ENCODE peak calls at places on chromosome 12, in four cellular contexts. One of them, this sample, is unnamed. For H3K79me2, the result is how much of the 10 kb centered on the place peaks cover.

GRCh38 chr12:65607271-65607880 is 216.9 kb upstream of the HMGA2 start:
- DNase-seq in GM23338: peak
- DNase-seq in GM23248: no peak
- DNase-seq in PC-3: peak
- DNase-seq in this sample: no peak

GRCh38 chr12:127175361-127175760 is 1091.6 kb upstream of the TMEM132C start:
- DNase-seq in GM23338: no peak
- DNase-seq in PC-3: no peak
- DNase-seq in GM23248: peak
- DNase-seq in this sample: no peak

GRCh38 chr12:218728-219590 is 5.0 kb upstream of the SLC6A12 start:
- DNase-seq in PC-3: no peak
- DNase-seq in GM23338: no peak
- DNase-seq in GM23248: no peak
- DNase-seq in this sample: no peak

GRCh38 chr12:126742326-126742725 is 1524.6 kb upstream of the TMEM132C start:
- DNase-seq in PC-3: no peak
- DNase-seq in GM23338: no peak
- DNase-seq in GM23248: no peak
- DNase-seq in this sample: no peak

GRCh38 chr12:93743999-93744689 is 67.0 kb downstream of the CRADD start:
- DNase-seq in PC-3: no peak
- DNase-seq in GM23248: no peak
- DNase-seq in GM23338: no peak
- DNase-seq in this sample: no peak

GRCh38 chr12:104370989-104371870 is 67.7 kb downstream of the EID3 start:
- DNase-seq in GM23248: peak
- DNase-seq in GM23338: peak
- DNase-seq in PC-3: peak
- DNase-seq in this sample: peak

GRCh38 chr12:28050606-28051005 is 78.1 kb upstream of the PTHLH start:
- DNase-seq in GM23248: peak
- DNase-seq in PC-3: peak
- DNase-seq in GM23338: no peak
- DNase-seq in this sample: no peak

GRCh38 chr12:6215932-6216494 is 15.8 kb downstream of the CD9 start:
- DNase-seq in PC-3: peak
- DNase-seq in GM23338: peak
- DNase-seq in GM23248: peak
- DNase-seq in this sample: no peak

GRCh38 chr12:3622021-3622731 is 130.7 kb downstream of the CRACR2A start:
- DNase-seq in PC-3: no peak
- DNase-seq in GM23248: peak
- DNase-seq in GM23338: no peak
- DNase-seq in this sample: no peak

GRCh38 chr12:60981473-60981872 is 1278.7 kb upstream of the USP15 start:
- DNase-seq in PC-3: no peak
- DNase-seq in GM23248: no peak
- DNase-seq in GM23338: peak
- DNase-seq in this sample: peak

GRCh38 chr12:96211989-96212388 is 17.8 kb downstream of the ELK3 start:
- DNase-seq in GM23338: no peak
- DNase-seq in PC-3: no peak
- DNase-seq in GM23248: no peak
- DNase-seq in this sample: no peak

GRCh38 chr12:107405436-107405835 is 280.2 kb upstream of the PWP1 start:
- DNase-seq in GM23248: no peak
- DNase-seq in PC-3: no peak
- DNase-seq in GM23338: no peak
- DNase-seq in this sample: no peak

GRCh38 chr12:25859976-25860375 is 98.5 kb upstream of the RASSF8 start:
- DNase-seq in PC-3: no peak
- DNase-seq in GM23248: no peak
- DNase-seq in GM23338: no peak
- DNase-seq in this sample: no peak

GRCh38 chr12:64999157-64999425 is 122.0 kb downstream of the WIF1 start:
- DNase-seq in GM23338: no peak
- DNase-seq in GM23248: no peak
- DNase-seq in PC-3: no peak
- DNase-seq in this sample: no peak

GRCh38 chr12:24991209-24992049 is 42.5 kb upstream of the BCAT1 start:
- DNase-seq in GM23338: peak
- DNase-seq in GM23248: peak
- DNase-seq in PC-3: peak
- DNase-seq in this sample: peak

GRCh38 chr12:19836456-19836855 is 397.2 kb downstream of the AEBP2 start:
- DNase-seq in PC-3: no peak
- DNase-seq in GM23248: no peak
- DNase-seq in GM23338: no peak
- DNase-seq in this sample: no peak

GRCh38 chr12:132204822-132205270 is 60.6 kb downstream of the NOC4L start:
- DNase-seq in GM23338: no peak
- DNase-seq in GM23248: peak
- DNase-seq in PC-3: no peak
- DNase-seq in this sample: no peak
- TF ChIP-seq EZH2 in GM23338: no peak
- TF ChIP-seq EZH2 in GM23248: no peak
- TF ChIP-seq EZH2 in PC-3: no peak
- TF ChIP-seq EZH2 in this sample: peak

DNA sequence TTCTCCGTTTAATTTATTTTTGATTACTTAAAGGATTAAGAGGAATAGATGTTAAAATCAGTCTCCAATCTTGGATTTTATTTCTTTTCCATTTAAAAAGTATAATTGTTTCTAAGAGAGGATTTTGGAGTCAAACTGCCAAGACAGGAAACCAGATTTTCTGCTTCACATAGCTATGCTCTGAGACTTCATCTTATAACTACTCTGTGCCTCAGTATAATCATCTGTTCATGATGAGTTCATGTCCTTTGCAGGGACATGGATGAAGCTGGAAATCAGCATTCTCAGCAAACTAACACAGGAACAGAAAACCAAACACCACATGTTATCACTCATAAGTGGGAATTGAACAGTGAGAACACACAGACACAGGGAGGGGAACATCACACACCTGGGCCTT is 9.0 kb upstream of the TAS2R31 start:
- DNase-seq in GM23338: no peak
- DNase-seq in GM23248: peak
- DNase-seq in PC-3: no peak
- DNase-seq in this sample: no peak
- H3K79me2 ChIP-seq in GM23338: under half
- H3K79me2 ChIP-seq in GM23248: under half
- H3K79me2 ChIP-seq in PC-3: under half
- H3K79me2 ChIP-seq in this sample: under half

GRCh38 chr12:113949321-113950305 is 16.5 kb downstream of the RBM19 start:
- DNase-seq in GM23338: no peak
- DNase-seq in PC-3: no peak
- DNase-seq in GM23248: no peak
- DNase-seq in this sample: no peak
- TF ChIP-seq EZH2phosphoT487 in GM23338: no peak
- TF ChIP-seq EZH2phosphoT487 in PC-3: no peak
- TF ChIP-seq EZH2phosphoT487 in GM23248: no peak
- TF ChIP-seq EZH2phosphoT487 in this sample: no peak

DNA sequence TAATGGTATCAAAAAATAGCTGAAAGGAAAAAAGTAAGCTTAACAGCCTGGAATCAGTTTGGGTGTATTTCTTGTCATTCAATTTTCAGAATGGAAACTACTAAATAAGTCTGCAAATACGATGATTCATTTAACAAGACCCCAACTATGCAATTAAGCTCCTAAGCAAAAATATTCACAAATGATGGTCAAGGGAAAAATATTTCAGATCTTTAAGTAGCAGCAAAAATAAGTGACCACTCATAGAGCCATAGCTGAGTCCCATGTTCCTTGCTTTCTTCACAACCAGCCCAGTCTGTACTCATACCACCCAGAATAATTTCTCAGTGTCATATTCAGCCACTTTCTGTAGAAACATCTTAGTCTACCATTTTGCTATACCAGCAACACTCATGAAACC is 185.4 kb downstream of the PPM1H start:
- DNase-seq in GM23338: no peak
- DNase-seq in GM23248: no peak
- DNase-seq in PC-3: no peak
- DNase-seq in this sample: no peak
- TF ChIP-seq EZH2 in GM23338: no peak
- TF ChIP-seq EZH2 in GM23248: no peak
- TF ChIP-seq EZH2 in PC-3: no peak
- TF ChIP-seq EZH2 in this sample: no peak

GRCh38 chr12:119672194-119672593 is 4.3 kb downstream of the PRKAB1 start:
- DNase-seq in GM23248: no peak
- DNase-seq in GM23338: no peak
- DNase-seq in PC-3: no peak
- DNase-seq in this sample: no peak
- H3K79me2 ChIP-seq in GM23248: under half
- H3K79me2 ChIP-seq in GM23338: under half
- H3K79me2 ChIP-seq in PC-3: under half
- H3K79me2 ChIP-seq in this sample: under half

GRCh38 chr12:77089701-77090220 is 24.4 kb upstream of the E2F7 start:
- DNase-seq in GM23248: no peak
- DNase-seq in PC-3: no peak
- DNase-seq in GM23338: no peak
- DNase-seq in this sample: no peak

GRCh38 chr12:77082021-77082420 is 16.7 kb upstream of the E2F7 start:
- DNase-seq in GM23248: no peak
- DNase-seq in PC-3: no peak
- DNase-seq in GM23338: no peak
- DNase-seq in this sample: no peak

GRCh38 chr12:77087427-77087826 is 22.1 kb upstream of the E2F7 start:
- DNase-seq in PC-3: no peak
- DNase-seq in GM23338: no peak
- DNase-seq in GM23248: peak
- DNase-seq in this sample: no peak
- TF ChIP-seq EZH2phosphoT487 in PC-3: no peak
- TF ChIP-seq EZH2phosphoT487 in GM23338: no peak
- TF ChIP-seq EZH2phosphoT487 in GM23248: no peak
- TF ChIP-seq EZH2phosphoT487 in this sample: no peak

GRCh38 chr12:31117203-31118011 is 43.7 kb downstream of the DDX11 start:
- DNase-seq in GM23248: peak
- DNase-seq in PC-3: peak
- DNase-seq in GM23338: peak
- DNase-seq in this sample: peak
- TF ChIP-seq EZH2 in GM23248: no peak
- TF ChIP-seq EZH2 in PC-3: no peak
- TF ChIP-seq EZH2 in GM23338: no peak
- TF ChIP-seq EZH2 in this sample: peak

GRCh38 chr12:124861898-124862676 is 1.6 kb downstream of the SCARB1 start:
- DNase-seq in GM23248: no peak
- DNase-seq in PC-3: no peak
- DNase-seq in GM23338: no peak
- DNase-seq in this sample: no peak
- H3K79me2 ChIP-seq in GM23248: under half
- H3K79me2 ChIP-seq in PC-3: half or more
- H3K79me2 ChIP-seq in GM23338: under half
- H3K79me2 ChIP-seq in this sample: under half